ENCODE peak calls at places on chromosomes 5 and 9, in four cellular contexts. W, T, F and Y are unnamed samples.
A peak's percentile ranks its signal among the peaks of the same experiment; 100 is the strongest.

GRCh38 chr9:34985311-34985899 is 4.1 kb upstream of the DNAJB5 start:
- DNase-seq in W (peak; percentile 45), T (peak; percentile 78), F (peak; percentile 54), Y (peak; percentile 72)

GRCh38 chr9:127174386-127175318 is 52.2 kb upstream of the ANGPTL2 start:
- DNase-seq in W (no peak), T (no peak), F (no peak), Y (no peak)

GRCh38 chr9:124264812-124265211 is 7.1 kb downstream of the NEK6 start:
- DNase-seq in W (no peak), T (peak; percentile 88), F (no peak), Y (no peak)

GRCh38 chr9:20621553-20622329 is 558 bp downstream of the MLLT3 start:
- DNase-seq in W (peak; percentile 56), T (peak; percentile 87), F (peak; percentile 76), Y (peak; percentile 64)

GRCh38 chr5:82422751-82423181 is 144.6 kb upstream of the RPS23 start:
- DNase-seq in W (no peak), T (no peak), F (no peak), Y (no peak)

GRCh38 chr5:84287964-84288363 is 96.7 kb downstream of the EDIL3 start:
- DNase-seq in W (peak; percentile 9), T (peak; percentile 41), F (no peak), Y (no peak)

GRCh38 chr5:120568716-120569115 is 104.6 kb downstream of the PRR16 start:
- DNase-seq in W (no peak), T (no peak), F (no peak), Y (no peak)

GRCh38 chr5:126972062-126972895 is 58.1 kb downstream of the MARCHF3 start:
- DNase-seq in W (no peak), T (peak; percentile 74), F (no peak), Y (peak; percentile 19)

GRCh38 chr5:125786021-125786420 is 637.2 kb upstream of the GRAMD2B start:
- DNase-seq in W (no peak), T (no peak), F (no peak), Y (no peak)

GRCh38 chr5:107455111-107455544 is 215.6 kb downstream of the EFNA5 start:
- DNase-seq in W (no peak), T (no peak), F (no peak), Y (no peak)

GRCh38 chr5:157370967-157371366 is 89.0 kb upstream of the NIPAL4 start:
- DNase-seq in W (no peak), T (no peak), F (no peak), Y (no peak)

GRCh38 chr9:134224130-134224826 is 59.9 kb upstream of the RNU6ATAC start:
- DNase-seq in W (no peak), T (no peak), F (no peak), Y (no peak)

GRCh38 chr5:154648706-154649105 is 106.5 kb upstream of the LARP1 start:
- DNase-seq in W (no peak), T (no peak), F (no peak), Y (no peak)

GRCh38 chr5:96433066-96433447 is at the start of gene PCSK1:
- DNase-seq in W (no peak), T (no peak), F (no peak), Y (no peak)

GRCh38 chr9:98707158-98708102 is 1.3 kb downstream of the GABBR2 start:
- DNase-seq in W (peak; percentile 69), T (peak; percentile 52), F (no peak), Y (peak; percentile 44)

GRCh38 chr9:93357649-93358048 is 93.8 kb upstream of the FAM120A start:
- DNase-seq in W (no peak), T (peak; percentile 65), F (no peak), Y (no peak)

GRCh38 chr5:68265347-68265746 is 49.8 kb downstream of the PIK3R1 start:
- DNase-seq in W (no peak), T (no peak), F (no peak), Y (no peak)

GRCh38 chr9:35470894-35471293 is 19.0 kb upstream of the RUSC2 start:
- DNase-seq in W (no peak), T (no peak), F (no peak), Y (no peak)

GRCh38 chr5:153746440-153746839 is 256.0 kb downstream of the GRIA1 start:
- DNase-seq in W (no peak), T (no peak), F (no peak), Y (no peak)

GRCh38 chr5:180801596-180802324 is 846 bp downstream of the MGAT1 start:
- DNase-seq in W (no peak), T (no peak), F (no peak), Y (no peak)

GRCh38 chr9:110650261-110650660 is 18.3 kb upstream of the MUSK start:
- DNase-seq in W (no peak), T (no peak), F (no peak), Y (no peak)

GRCh38 chr9:82558855-82559615 is 503.9 kb downstream of the RASEF start:
- DNase-seq in W (no peak), T (no peak), F (no peak), Y (no peak)

GRCh38 chr5:157326440-157327023 is 60.6 kb downstream of the CYFIP2 start:
- DNase-seq in W (no peak), T (no peak), F (no peak), Y (no peak)

GRCh38 chr9:76159288-76159926 is 234.8 kb downstream of the RFK start:
- DNase-seq in W (no peak), T (no peak), F (no peak), Y (no peak)

GRCh38 chr9:132094314-132094791 is 14.7 kb upstream of the MED27 start:
- DNase-seq in W (no peak), T (no peak), F (no peak), Y (no peak)

GRCh38 chr5:136242611-136243010 is 49.6 kb upstream of the SMIM32 start:
- DNase-seq in W (no peak), T (peak; percentile 54), F (no peak), Y (no peak)

GRCh38 chr5:180070726-180071417 is 687 bp downstream of the RNF130 start:
- DNase-seq in W (peak; percentile 33), T (no peak), F (peak; percentile 5), Y (peak; percentile 27)

GRCh38 chr5:87900419-87900818 is 368.2 kb downstream of the TMEM161B start:
- DNase-seq in W (no peak), T (no peak), F (no peak), Y (no peak)

GRCh38 chr9:112753725-112754124 is 3.2 kb downstream of the SNX30 start:
- DNase-seq in W (no peak), T (no peak), F (no peak), Y (peak; percentile 31)

GRCh38 chr9:93908591-93909241 is 46.4 kb downstream of the BARX1 start:
- DNase-seq in W (no peak), T (no peak), F (no peak), Y (peak; percentile 13)